ENCODE peak calls at places on chromosomes 13 and 19, in ten cellular contexts. V is naive thymus-derived CD4-positive, alpha-beta T cell; E is A549; F is gastrocnemius medialis; J is astrocyte of the spinal cord; B is fibroblast of the aortic adventitia; U is HFF-Myc; P is psoas muscle; R is PC-9; S is brain microvascular endothelial cell. Q is an unnamed sample.

GRCh38 chr19:4086336-4086953 is 19.7 kb upstream of the ZBTB7A start:
- DNase-seq in V (no peak), E (peak; percentile 35), F (no peak), J (no peak), B (no peak), U (no peak), P (no peak), R (peak; percentile 74), S (no peak), Q (no peak)

GRCh38 chr19:38441660-38442348 is 8.3 kb downstream of the RYR1 start:
- DNase-seq in V (no peak), E (peak; percentile 60), F (no peak), J (no peak), B (peak; percentile 6), U (no peak), P (no peak), R (no peak), S (no peak), Q (no peak)

GRCh38 chr19:571127-571974 is 1.0 kb upstream of the BSG start:
- DNase-seq in V (no peak), E (peak; percentile 76), F (no peak), J (no peak), B (peak; percentile 30), U (no peak), P (peak; percentile 21), R (peak; percentile 71), S (no peak), Q (no peak)

GRCh38 chr19:19458110-19458816 is 52.8 kb downstream of the GATAD2A start:
- DNase-seq in V (no peak), E (no peak), F (no peak), J (no peak), B (no peak), U (no peak), P (no peak), R (no peak), S (no peak), Q (peak; percentile 64)

GRCh38 chr13:94886191-94886590 is 173.8 kb upstream of the SOX21 start:
- DNase-seq in V (no peak), E (no peak), F (no peak), J (peak; percentile 9), B (peak; percentile 12), U (peak; percentile 6), P (no peak), R (no peak), S (peak; percentile 77), Q (peak; percentile 1)

GRCh38 chr13:31982540-31982939 is 49.0 kb upstream of the FRY start:
- DNase-seq in V (no peak), E (peak; percentile 76), F (peak; percentile 17), J (peak; percentile 93), B (peak; percentile 76), U (peak; percentile 95), P (peak; percentile 65), R (peak; percentile 88), S (peak; percentile 99), Q (peak; percentile 96)

GRCh38 chr13:74305876-74306275 is 171.7 kb upstream of the KLF12 start:
- DNase-seq in V (no peak), E (no peak), F (no peak), J (no peak), B (no peak), U (no peak), P (no peak), R (no peak), S (no peak), Q (no peak)

GRCh38 chr13:101648766-101649489 is 196.5 kb downstream of the ITGBL1 start:
- DNase-seq in V (no peak), E (peak; percentile 16), F (no peak), J (no peak), B (no peak), U (no peak), P (no peak), R (peak; percentile 43), S (no peak), Q (peak; percentile 22)

GRCh38 chr19:32702010-32702409 is 10.4 kb downstream of the NUDT19 start:
- DNase-seq in V (no peak), E (no peak), F (no peak), J (no peak), B (no peak), U (no peak), P (no peak), R (no peak), S (no peak), Q (no peak)
- H3K4me3 ChIP-seq in V (no peak overlapping the region), E (no peak overlapping the region), F (no peak overlapping the region), J (no peak overlapping the region), B (no peak overlapping the region), U (no peak overlapping the region), P (no peak overlapping the region), R (no peak overlapping the region), S (no peak overlapping the region), Q (no peak overlapping the region)

GRCh38 chr19:5993516-5994406 is 15.8 kb upstream of the RANBP3 start:
- DNase-seq in V (no peak), E (no peak), F (no peak), J (no peak), B (no peak), U (no peak), P (no peak), R (no peak), S (peak; percentile 27), Q (no peak)
- H3K4me3 ChIP-seq in V (no peak overlapping the region), E (no peak overlapping the region), F (peak overlapping the region; percentile 22), J (no peak overlapping the region), B (no peak overlapping the region), U (no peak overlapping the region), P (peak overlapping the region; percentile 30), R (no peak overlapping the region), S (no peak overlapping the region), Q (no peak overlapping the region)

GRCh38 chr19:45151821-45152503 is 8.8 kb downstream of the NKPD1 start:
- DNase-seq in V (no peak), E (no peak), F (no peak), J (no peak), B (no peak), U (no peak), P (no peak), R (no peak), S (no peak), Q (no peak)
- H3K4me3 ChIP-seq in V (peak overlapping the region; percentile 51), E (no peak overlapping the region), F (peak overlapping the region; percentile 40), J (no peak overlapping the region), B (no peak overlapping the region), U (no peak overlapping the region), P (peak overlapping the region; percentile 56), R (no peak overlapping the region), S (no peak overlapping the region), Q (no peak overlapping the region)

DNA sequence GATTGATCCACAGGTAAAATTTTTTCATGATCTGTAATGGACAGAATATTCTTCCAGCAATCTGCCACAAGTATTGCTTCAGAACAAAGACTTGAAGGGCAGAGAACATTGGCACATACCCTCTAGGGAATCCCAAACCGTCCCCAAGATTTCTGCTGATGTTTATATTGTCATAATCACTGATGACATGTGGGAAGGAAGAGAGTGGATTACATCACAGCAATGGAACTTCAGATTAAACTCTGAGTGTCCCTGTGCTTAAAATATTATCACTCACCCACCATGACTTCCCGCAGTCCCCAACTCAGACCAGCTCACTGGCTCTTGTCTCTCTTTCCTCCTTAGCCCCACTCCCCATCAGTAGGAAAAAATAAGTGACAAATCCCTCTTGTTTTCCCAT is 8.5 kb upstream of the TPT1 start:
- DNase-seq in V (no peak), E (no peak), F (no peak), J (no peak), B (no peak), U (no peak), P (no peak), R (no peak), S (no peak), Q (peak; percentile 63)
- H3K4me3 ChIP-seq in V (no peak overlapping the region), E (no peak overlapping the region), F (no peak overlapping the region), J (no peak overlapping the region), B (no peak overlapping the region), U (no peak overlapping the region), P (no peak overlapping the region), R (no peak overlapping the region), S (no peak overlapping the region), Q (no peak overlapping the region)

GRCh38 chr13:96816261-96816660 is 178.0 kb downstream of the OXGR1 start:
- DNase-seq in V (no peak), E (no peak), F (peak; percentile 45), J (no peak), B (peak; percentile 72), U (no peak), P (peak; percentile 12), R (no peak), S (peak; percentile 17), Q (peak; percentile 77)
- H3K4me3 ChIP-seq in V (no peak overlapping the region), E (no peak overlapping the region), F (no peak overlapping the region), J (no peak overlapping the region), B (no peak overlapping the region), U (no peak overlapping the region), P (no peak overlapping the region), R (no peak overlapping the region), S (no peak overlapping the region), Q (no peak overlapping the region)